ENCODE peak calls at places on chromosomes 6 and 20, in five cellular contexts. J, Y, N, X and B are unnamed samples.

GRCh38 chr6:100338090-100338489 is 126.6 kb downstream of the SIM1 start:
- DNase-seq in J (no peak), X (no peak), Y (no peak), N (no peak), B (no peak)

GRCh38 chr6:79076160-79076559 is 1.9 kb downstream of the PHIP start:
- DNase-seq in X (peak), J (no peak), N (no peak), Y (no peak), B (no peak)

GRCh38 chr20:58002901-58003300 is 225.6 kb downstream of the ANKRD60 start:
- DNase-seq in Y (no peak), X (no peak), J (no peak), N (no peak), B (no peak)

GRCh38 chr20:23479043-23479442 is 11.9 kb upstream of the CST8 start:
- DNase-seq in N (no peak), J (no peak), Y (no peak), X (no peak), B (no peak)

GRCh38 chr20:49281913-49282467 is 4.1 kb upstream of the ZNFX1 start:
- DNase-seq in J (no peak), Y (no peak), X (no peak), N (no peak), B (no peak)

GRCh38 chr20:9035129-9035528 is 33.8 kb upstream of the PLCB4 start:
- DNase-seq in N (no peak), J (no peak), X (no peak), Y (peak), B (no peak)

GRCh38 chr6:32854376-32855178 is 585 bp downstream of the PSMB9 start:
- DNase-seq in X (peak), J (peak), Y (no peak), N (no peak), B (no peak)

GRCh38 chr6:85516168-85516567 is 66.3 kb downstream of the NT5E start:
- DNase-seq in J (no peak), Y (no peak), N (no peak), X (no peak), B (no peak)

GRCh38 chr20:57656252-57656820 is 36.1 kb upstream of the ZBP1 start:
- DNase-seq in Y (no peak), N (peak), X (no peak), J (peak), B (no peak)

GRCh38 chr20:44172572-44172950 is 14.4 kb downstream of the JPH2 start:
- DNase-seq in X (no peak), N (no peak), J (no peak), Y (no peak), B (no peak)

GRCh38 chr20:4544765-4545164 is 176.9 kb upstream of the PRND start:
- DNase-seq in J (no peak), X (no peak), N (no peak), Y (no peak), B (no peak)

GRCh38 chr20:33401922-33402369 is 627 bp upstream of the CDK5RAP1 start:
- DNase-seq in X (peak), Y (no peak), N (no peak), J (no peak), B (no peak)

GRCh38 chr6:34743625-34744293 is 13.5 kb upstream of the SNRPC start:
- DNase-seq in X (no peak), N (no peak), Y (no peak), J (no peak), B (no peak)

GRCh38 chr6:104540743-104541142 is 319.0 kb downstream of the HACE1 start:
- DNase-seq in X (no peak), Y (no peak), J (no peak), N (no peak), B (no peak)

GRCh38 chr6:141483561-141484061 is 649.1 kb upstream of the GJE1 start:
- DNase-seq in J (no peak), X (peak), N (no peak), Y (no peak), B (peak)

GRCh38 chr20:3995067-3995748 is 20.1 kb downstream of the RNF24 start:
- DNase-seq in Y (no peak), X (no peak), J (no peak), N (no peak), B (no peak)

GRCh38 chr20:45450097-45450818 is 19.3 kb upstream of the WFDC2 start:
- DNase-seq in N (no peak), X (peak), Y (peak), J (peak), B (no peak)

GRCh38 chr6:71043902-71044301 is 87.0 kb upstream of the B3GAT2 start:
- DNase-seq in J (no peak), Y (no peak), X (no peak), N (no peak), B (no peak)

GRCh38 chr6:37310980-37311379 is 42.8 kb upstream of the RNF8 start:
- DNase-seq in J (no peak), Y (no peak), N (no peak), X (no peak), B (no peak)

GRCh38 chr20:58921564-58921963 is 59.5 kb upstream of the NELFCD start:
- DNase-seq in J (no peak), N (no peak), Y (no peak), X (no peak), B (no peak)

GRCh38 chr20:54197621-54198604 is 10.0 kb upstream of the PFDN4 start:
- DNase-seq in N (no peak), Y (no peak), J (no peak), X (peak), B (no peak)

GRCh38 chr20:48766205-48766604 is 61.6 kb downstream of the PREX1 start:
- DNase-seq in X (no peak), Y (no peak), J (no peak), N (no peak), B (no peak)

GRCh38 chr20:50715694-50716093 is 15.7 kb upstream of the PARD6B start:
- DNase-seq in Y (no peak), N (no peak), J (no peak), X (no peak), B (no peak)

GRCh38 chr20:36959242-36959641 is 7.7 kb upstream of the SAMHD1 start:
- DNase-seq in X (no peak), J (no peak), N (no peak), Y (no peak), B (no peak)

GRCh38 chr20:42530855-42531674 is 658.6 kb downstream of the PTPRT start:
- DNase-seq in X (peak), Y (no peak), N (no peak), J (no peak), B (no peak)

GRCh38 chr6:144449911-144450690 is 165.0 kb downstream of the UTRN start:
- DNase-seq in X (no peak), Y (no peak), N (no peak), J (no peak), B (no peak)

GRCh38 chr20:54221383-54221782 is 13.5 kb downstream of the PFDN4 start:
- DNase-seq in X (no peak), N (no peak), Y (no peak), J (no peak), B (no peak)

GRCh38 chr6:17878734-17879133 is 108.7 kb downstream of the KIF13A start:
- DNase-seq in X (no peak), N (no peak), Y (no peak), J (no peak), B (no peak)

GRCh38 chr6:79713701-79714322 is 82.7 kb downstream of the SH3BGRL2 start:
- DNase-seq in Y (peak), X (peak), J (peak), N (no peak), B (no peak)

GRCh38 chr6:56148488-56149190 is 98.7 kb downstream of the COL21A1 start:
- DNase-seq in X (no peak), N (no peak), J (no peak), Y (no peak), B (no peak)

GRCh38 chr20:64100946-64101688 is 6.2 kb downstream of the NPBWR2 start:
- DNase-seq in N (no peak), X (no peak), Y (no peak), J (no peak), B (no peak)

GRCh38 chr6:111113731-111114438 is 26.6 kb downstream of the SLC16A10 start:
- DNase-seq in N (no peak), Y (no peak), X (no peak), J (no peak), B (no peak)

GRCh38 chr6:44675449-44675848 is 287.9 kb downstream of the CDC5L start:
- DNase-seq in J (no peak), X (no peak), N (no peak), Y (no peak), B (no peak)

GRCh38 chr20:50540620-50541605 is 30.7 kb downstream of the PTPN1 start:
- DNase-seq in Y (peak), J (no peak), N (no peak), X (no peak), B (no peak)

GRCh38 chr6:16804007-16804303 is 42.7 kb upstream of the ATXN1 start:
- DNase-seq in N (no peak), X (no peak), J (no peak), Y (no peak), B (no peak)
- H3K4me3 ChIP-seq in N (no peak), X (no peak), J (no peak), Y (no peak), B (no peak)

DNA sequence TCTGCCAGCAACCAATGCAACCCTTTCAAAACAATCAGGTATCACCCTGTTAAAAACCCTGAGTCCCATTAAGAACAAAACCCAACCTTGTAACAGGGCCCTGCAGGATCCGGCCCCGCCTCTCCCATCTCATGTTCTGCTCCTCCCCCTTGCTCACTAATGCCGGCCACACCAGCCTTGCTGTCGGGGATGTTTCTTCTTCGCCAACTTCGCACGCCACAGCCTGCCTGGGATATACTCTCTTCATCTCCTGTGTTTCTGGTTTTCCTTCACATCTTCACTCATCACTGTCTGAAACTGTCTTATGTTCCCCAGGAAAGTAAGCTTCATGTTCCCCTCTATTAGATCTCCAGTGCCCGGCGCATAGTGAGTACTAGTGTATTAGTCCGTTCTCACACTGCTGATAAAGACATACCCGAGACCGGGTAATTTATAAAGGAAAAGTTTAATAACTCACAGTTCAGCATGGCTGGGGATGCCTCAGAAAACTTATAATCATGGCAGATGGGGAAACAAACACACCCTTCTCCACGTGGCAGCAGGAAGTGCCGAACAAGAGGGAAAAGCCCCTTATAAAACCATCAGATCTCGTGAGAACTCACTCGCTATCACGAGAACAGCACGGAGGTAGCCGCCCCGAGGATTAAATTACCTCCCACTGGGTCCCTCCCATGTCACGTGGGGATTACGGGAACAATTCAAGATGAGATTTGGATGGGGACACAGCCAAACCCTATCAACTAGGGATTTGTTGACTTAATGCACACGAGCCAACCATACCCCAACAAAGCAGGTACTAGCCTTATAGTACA is 5.1 kb downstream of the TP53RK start:
- DNase-seq in N (no peak), Y (no peak), X (peak), J (peak), B (no peak)
- H3K4me3 ChIP-seq in N (no peak), Y (no peak), X (no peak), J (no peak), B (no peak)

GRCh38 chr6:169789146-169789943 is 37.9 kb downstream of the ERMARD start:
- DNase-seq in J (no peak), Y (no peak), X (no peak), N (no peak), B (no peak)
- H3K4me3 ChIP-seq in J (peak), Y (peak), X (no peak), N (peak), B (no peak)

GRCh38 chr6:106477790-106478189 is 117.3 kb downstream of the CRYBG1 start:
- DNase-seq in X (peak), J (no peak), N (no peak), Y (no peak), B (no peak)
- H3K4me3 ChIP-seq in X (no peak), J (no peak), N (no peak), Y (no peak), B (no peak)

GRCh38 chr6:77368660-77369313 is 94.5 kb downstream of the HTR1B start:
- DNase-seq in N (peak), Y (peak), X (peak), J (peak), B (no peak)
- H3K4me3 ChIP-seq in N (no peak), Y (peak), X (no peak), J (peak), B (no peak)

DNA sequence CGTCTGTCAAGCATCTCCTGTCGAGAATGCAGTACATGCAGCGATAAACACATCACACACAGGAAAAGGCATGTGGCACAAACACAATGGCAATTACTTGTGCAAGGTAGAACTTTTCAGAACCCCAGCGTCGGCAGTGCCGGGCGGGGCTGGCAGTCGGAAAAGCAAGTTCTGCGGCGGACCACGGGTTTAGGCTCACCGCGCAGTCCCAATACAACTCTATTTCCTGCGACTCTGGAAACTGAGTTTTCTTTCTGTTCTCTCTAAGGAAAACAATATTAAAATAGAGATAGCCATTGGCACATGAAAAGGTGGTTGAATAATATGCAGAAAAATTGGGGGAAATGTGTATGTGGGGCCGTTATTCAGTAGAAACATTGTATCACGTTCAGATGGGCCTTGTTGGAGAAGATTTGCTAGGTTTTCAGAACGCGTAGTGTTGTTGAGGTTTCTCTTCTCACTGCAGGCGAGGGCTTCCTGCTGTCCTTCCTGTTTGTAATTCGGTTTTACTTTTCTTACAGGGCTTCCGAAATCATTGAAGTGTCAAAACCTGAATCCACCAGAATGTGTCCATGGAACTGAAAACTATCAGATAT is 369.5 kb downstream of the THBS2 start:
- DNase-seq in J (no peak), N (no peak), Y (no peak), X (no peak), B (no peak)
- H3K4me3 ChIP-seq in J (no peak), N (peak), Y (no peak), X (no peak), B (no peak)

DNA sequence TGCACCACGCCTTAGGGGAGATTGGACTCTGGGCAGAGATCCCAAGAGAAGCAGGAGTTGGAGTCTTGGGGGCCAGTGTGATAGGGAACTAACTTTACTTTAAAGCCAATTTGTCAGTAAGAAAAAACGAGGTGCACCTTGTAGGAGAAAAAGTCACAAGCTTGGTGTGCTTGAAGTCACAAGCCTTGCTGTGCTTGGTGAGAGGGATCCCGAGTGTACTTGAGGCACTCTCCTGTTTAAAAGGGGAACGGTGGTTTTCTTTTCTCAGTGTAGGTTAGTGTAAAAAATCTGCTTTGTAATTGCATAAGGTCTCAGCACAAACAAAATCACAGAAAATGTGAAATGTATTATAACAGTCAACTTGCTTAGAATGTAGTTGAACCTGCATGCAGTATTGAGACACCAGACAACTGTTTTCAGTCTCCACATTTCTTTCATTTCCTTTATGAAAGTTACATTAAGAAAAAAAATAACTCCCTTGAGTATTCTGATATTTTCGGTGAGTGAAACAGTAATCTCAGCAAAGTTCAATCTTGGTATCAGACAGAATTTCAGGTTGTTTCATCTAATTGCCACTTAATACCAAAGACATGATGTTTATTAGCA is 111.1 kb upstream of the DUSP22 start:
- DNase-seq in X (no peak), N (no peak), J (peak), Y (no peak), B (no peak)
- H3K4me3 ChIP-seq in X (no peak), N (no peak), J (no peak), Y (no peak), B (peak)